ENCODE peak calls at places on chromosomes 3 and 15, in six cellular contexts. O, Q, W, X, S and A are unnamed samples.

GRCh38 chr3:71998995-71999673 is 214.2 kb upstream of the PROK2 start:
- DNase-seq in X (no peak), Q (no peak), W (no peak), O (no peak), S (no peak), A (no peak)

GRCh38 chr3:108345492-108346205 is 49.3 kb downstream of the HHLA2 start:
- DNase-seq in X (no peak), W (no peak), O (no peak), S (peak; percentile 6), Q (no peak), A (peak; percentile 37)

GRCh38 chr3:44845528-44846520 is 15.9 kb upstream of the TMEM42 start:
- DNase-seq in Q (no peak), W (no peak), S (no peak), X (no peak), O (no peak), A (no peak)

GRCh38 chr3:171187706-171188290 is 161.3 kb upstream of the SLC2A2 start:
- DNase-seq in X (no peak), Q (peak; percentile 47), S (peak; percentile 65), W (no peak), O (peak; percentile 9), A (no peak)

GRCh38 chr3:138220788-138221187 is 33.7 kb downstream of the ARMC8 start:
- DNase-seq in W (no peak), X (no peak), O (no peak), S (no peak), Q (no peak), A (no peak)

GRCh38 chr15:40454904-40455391 is 14.2 kb downstream of the BAHD1 start:
- DNase-seq in W (no peak), O (no peak), X (no peak), S (no peak), Q (no peak), A (no peak)

GRCh38 chr3:24058940-24059705 is 114.0 kb downstream of the NR1D2 start:
- DNase-seq in X (no peak), Q (no peak), S (no peak), O (no peak), W (no peak), A (no peak)

GRCh38 chr3:29525254-29525881 is 244.5 kb downstream of the RBMS3 start:
- DNase-seq in W (no peak), O (no peak), X (no peak), S (no peak), Q (peak; percentile 0), A (no peak)

GRCh38 chr15:32683231-32683630 is 34.6 kb upstream of the GREM1 start:
- DNase-seq in W (no peak), X (no peak), O (no peak), S (no peak), Q (no peak), A (no peak)

GRCh38 chr15:60471314-60471713 is 7.6 kb downstream of the ICE2 start:
- DNase-seq in S (no peak), W (no peak), Q (no peak), O (no peak), X (no peak), A (no peak)

GRCh38 chr3:12687948-12688347 is 24.0 kb upstream of the RAF1 start:
- DNase-seq in Q (no peak), S (no peak), O (no peak), W (no peak), X (no peak), A (no peak)

GRCh38 chr3:46890132-46890531 is 12.6 kb downstream of the PTH1R start:
- DNase-seq in W (no peak), X (no peak), O (no peak), S (no peak), Q (no peak), A (no peak)

GRCh38 chr3:56974242-56974945 is 86.1 kb upstream of the SPATA12 start:
- DNase-seq in X (no peak), O (no peak), S (no peak), Q (no peak), W (no peak), A (no peak)

GRCh38 chr3:110881069-110881468 is 190.5 kb upstream of the NECTIN3 start:
- DNase-seq in X (peak; percentile 24), W (no peak), Q (peak; percentile 63), O (no peak), S (peak; percentile 56), A (peak; percentile 7)

GRCh38 chr3:141076026-141076797 is 25.1 kb downstream of the SPSB4 start:
- DNase-seq in Q (no peak), S (no peak), X (no peak), O (no peak), W (no peak), A (no peak)

GRCh38 chr15:33580526-33580925 is 269.8 kb downstream of the RYR3 start:
- DNase-seq in Q (no peak), W (no peak), S (no peak), O (no peak), X (no peak), A (no peak)

GRCh38 chr15:90620379-90621134 is 90.8 kb downstream of the CRTC3 start:
- DNase-seq in Q (no peak), O (no peak), X (no peak), W (no peak), S (no peak), A (no peak)

GRCh38 chr15:75104804-75105557 is 81.6 kb downstream of the PPCDC start:
- DNase-seq in S (no peak), X (peak; percentile 88), O (peak; percentile 62), Q (peak; percentile 77), W (peak; percentile 50), A (peak; percentile 74)

GRCh38 chr15:71296032-71296686 is 180.9 kb downstream of the THSD4 start:
- DNase-seq in Q (no peak), X (peak; percentile 91), S (no peak), O (peak; percentile 59), W (peak; percentile 81), A (no peak)

GRCh38 chr3:94234177-94234788 is 171.4 kb downstream of the NSUN3 start:
- DNase-seq in X (peak; percentile 22), Q (peak; percentile 16), O (peak; percentile 36), W (peak; percentile 2), S (peak; percentile 70), A (no peak)

GRCh38 chr3:96960661-96961330 is 146.4 kb downstream of the EPHA6 start:
- DNase-seq in W (no peak), S (no peak), X (no peak), Q (no peak), O (no peak), A (no peak)

GRCh38 chr3:184338538-184338945 is 1.1 kb downstream of the FAM131A start:
- DNase-seq in S (peak; percentile 93), W (no peak), X (no peak), Q (no peak), O (no peak), A (no peak)

GRCh38 chr3:12449889-12450682 is 34.2 kb upstream of the TSEN2 start:
- DNase-seq in S (no peak), O (no peak), W (no peak), Q (no peak), X (no peak), A (no peak)

GRCh38 chr15:31343831-31344230 is 17.2 kb downstream of the KLF13 start:
- DNase-seq in W (no peak), Q (no peak), O (no peak), S (no peak), X (no peak), A (no peak)
- H3K27ac ChIP-seq in W (no peak overlapping the region), Q (no peak overlapping the region), O (no peak overlapping the region), S (no peak overlapping the region), X (no peak overlapping the region), A (no peak overlapping the region)

GRCh38 chr3:147333098-147333497 is 73.2 kb downstream of the ZIC4 start:
- DNase-seq in X (no peak), O (no peak), W (no peak), S (no peak), Q (no peak), A (no peak)
- TF ChIP-seq REST in X (no peak), O (no peak), W (no peak), S (no peak), Q (no peak), A (no peak)

GRCh38 chr15:48602358-48603122 is 43.0 kb downstream of the FBN1 start:
- DNase-seq in S (peak; percentile 8), W (no peak), O (no peak), X (no peak), Q (no peak), A (no peak)
- H3K27ac ChIP-seq in S (no peak overlapping the region), W (no peak overlapping the region), O (no peak overlapping the region), X (no peak overlapping the region), Q (no peak overlapping the region), A (no peak overlapping the region)

GRCh38 chr3:127997016-127997415 is 55.2 kb upstream of the SEC61A1 start:
- DNase-seq in S (no peak), X (no peak), W (no peak), O (no peak), Q (no peak), A (no peak)
- TF ChIP-seq REST in S (no peak), X (no peak), W (no peak), O (no peak), Q (no peak), A (no peak)

GRCh38 chr3:10583798-10584708 is 78.7 kb upstream of the ATP2B2 start:
- DNase-seq in X (no peak), Q (no peak), O (no peak), S (no peak), W (no peak), A (no peak)

GRCh38 chr3:10581251-10581650 is 75.9 kb upstream of the ATP2B2 start:
- DNase-seq in X (no peak), O (no peak), S (no peak), Q (no peak), W (no peak), A (no peak)

GRCh38 chr3:10577521-10577920 is 72.1 kb upstream of the ATP2B2 start:
- DNase-seq in W (no peak), X (no peak), S (no peak), Q (no peak), O (no peak), A (no peak)

GRCh38 chr3:10580426-10580825 is 75.0 kb upstream of the ATP2B2 start:
- DNase-seq in Q (no peak), X (no peak), W (no peak), O (no peak), S (no peak), A (no peak)

GRCh38 chr3:10581716-10582115 is 76.3 kb upstream of the ATP2B2 start:
- DNase-seq in O (no peak), S (no peak), X (no peak), Q (no peak), W (no peak), A (no peak)
- H3K27ac ChIP-seq in O (no peak overlapping the region), S (no peak overlapping the region), X (no peak overlapping the region), Q (no peak overlapping the region), W (no peak overlapping the region), A (no peak overlapping the region)

DNA sequence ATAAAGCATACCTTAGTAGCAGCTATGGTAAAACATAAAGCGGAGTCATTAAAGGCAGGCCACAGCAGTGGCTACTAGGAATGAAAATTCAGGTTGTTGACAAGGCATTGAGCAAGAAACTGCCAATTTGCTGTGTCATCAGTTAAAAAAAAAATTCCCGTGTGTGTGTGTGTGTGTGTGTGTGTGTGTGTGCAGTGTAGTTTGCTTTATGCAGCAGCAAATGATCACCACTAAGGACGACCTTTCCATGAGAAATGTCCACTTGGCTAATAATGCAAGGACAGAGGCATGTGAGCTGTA is 129.7 kb downstream of the ZNF385D start:
- DNase-seq in O (no peak), X (no peak), S (no peak), Q (peak; percentile 15), W (no peak), A (no peak)
- TF ChIP-seq REST in O (no peak), X (no peak), S (no peak), Q (no peak), W (no peak), A (no peak)